ENCODE peak calls at places on chromosomes 6 and 20, in eight cellular contexts. S is epithelial cell of proximal tubule, R is choroid plexus epithelial cell, T is astrocyte of the cerebellum, V is left ventricle myocardium inferior, D is ascending aorta, W is tibial artery, B is AG04450. N is an unnamed sample.

GRCh38 chr6:52909531-52909930 is at the start of gene GSTA3:
- DNase-seq in S (no peak), R (no peak), T (no peak), V (no peak), D (no peak), W (no peak), B (no peak), N (no peak)

GRCh38 chr20:62368629-62369507 is 1.8 kb upstream of the LAMA5 start:
- DNase-seq in S (no peak), R (no peak), T (no peak), V (no peak), D (no peak), W (no peak), B (no peak), N (peak)

GRCh38 chr20:420721-421574 is 12.8 kb downstream of the RBCK1 start:
- DNase-seq in S (no peak), R (no peak), T (no peak), V (no peak), D (no peak), W (no peak), B (no peak), N (no peak)

GRCh38 chr6:7644394-7644793 is 54.4 kb downstream of the SNRNP48 start:
- DNase-seq in S (no peak), R (no peak), T (no peak), V (no peak), D (no peak), W (no peak), B (no peak), N (no peak)

GRCh38 chr6:151387581-151387980 is 3.8 kb downstream of the ZBTB2 start:
- DNase-seq in S (no peak), R (peak), T (no peak), V (no peak), D (no peak), W (no peak), B (peak), N (peak)

GRCh38 chr6:139881728-139882211 is 507.3 kb upstream of the CITED2 start:
- DNase-seq in S (no peak), R (peak), T (no peak), V (no peak), D (no peak), W (no peak), B (no peak), N (no peak)

GRCh38 chr20:24771651-24772061 is 177.4 kb upstream of the CST7 start:
- DNase-seq in S (no peak), R (no peak), T (no peak), V (no peak), D (peak), W (no peak), B (no peak), N (no peak)

GRCh38 chr20:20802328-20802727 is 89.9 kb upstream of the RALGAPA2 start:
- DNase-seq in S (no peak), R (no peak), T (no peak), V (no peak), D (no peak), W (no peak), B (no peak), N (no peak)

GRCh38 chr6:126170875-126171489 is 168.9 kb upstream of the CENPW start:
- DNase-seq in S (no peak), R (peak), T (no peak), V (no peak), D (no peak), W (no peak), B (no peak), N (no peak)

GRCh38 chr6:106981901-106982300 is 7.4 kb upstream of the CD24 start:
- DNase-seq in S (no peak), R (no peak), T (no peak), V (no peak), D (no peak), W (no peak), B (no peak), N (no peak)

GRCh38 chr6:164827537-164827936 is 481.9 kb downstream of the C6orf118 start:
- DNase-seq in S (no peak), R (no peak), T (no peak), V (no peak), D (no peak), W (no peak), B (no peak), N (no peak)

GRCh38 chr6:40695750-40696415 is 108.7 kb upstream of the LRFN2 start:
- DNase-seq in S (no peak), R (no peak), T (no peak), V (no peak), D (no peak), W (no peak), B (no peak), N (no peak)

GRCh38 chr6:40948598-40948997 is 90.4 kb downstream of the UNC5CL start:
- DNase-seq in S (no peak), R (peak), T (no peak), V (no peak), D (no peak), W (no peak), B (no peak), N (no peak)

GRCh38 chr6:45614488-45615285 is 237.0 kb upstream of the SUPT3H start:
- DNase-seq in S (no peak), R (peak), T (no peak), V (no peak), D (no peak), W (no peak), B (no peak), N (no peak)

GRCh38 chr6:88494401-88495140 is 328.4 kb upstream of the CNR1 start:
- DNase-seq in S (no peak), R (peak), T (no peak), V (no peak), D (no peak), W (no peak), B (no peak), N (no peak)

GRCh38 chr20:13991311-13991710 is 897 bp upstream of the SEL1L2 start:
- DNase-seq in S (no peak), R (no peak), T (no peak), V (no peak), D (no peak), W (no peak), B (no peak), N (no peak)

GRCh38 chr6:140956567-140957306 is 1176.0 kb upstream of the GJE1 start:
- DNase-seq in S (no peak), R (peak), T (no peak), V (no peak), D (no peak), W (no peak), B (no peak), N (no peak)

GRCh38 chr6:12751694-12752304 is 35.2 kb downstream of the PHACTR1 start:
- DNase-seq in S (no peak), R (peak), T (peak), V (peak), D (no peak), W (peak), B (no peak), N (peak)

GRCh38 chr6:73565767-73566485 is 45.1 kb upstream of the EEF1A1 start:
- DNase-seq in S (peak), R (peak), T (no peak), V (no peak), D (no peak), W (no peak), B (no peak), N (no peak)

GRCh38 chr6:141421378-141421777 is 711.3 kb upstream of the GJE1 start:
- DNase-seq in S (peak), R (peak), T (peak), V (no peak), D (no peak), W (no peak), B (peak), N (peak)

GRCh38 chr6:107021786-107022185 is 6.2 kb upstream of the MTRES1 start:
- DNase-seq in S (no peak), R (no peak), T (no peak), V (no peak), D (no peak), W (no peak), B (no peak), N (no peak)

GRCh38 chr6:169319561-169319960 is 65.9 kb upstream of the THBS2 start:
- DNase-seq in S (no peak), R (no peak), T (no peak), V (no peak), D (peak), W (no peak), B (no peak), N (no peak)

GRCh38 chr6:13302751-13303667 is 25.3 kb downstream of the TBC1D7 start:
- DNase-seq in S (peak), R (peak), T (peak), V (peak), D (peak), W (peak), B (peak), N (peak)

GRCh38 chr6:2713473-2714358 is 37.0 kb downstream of the MYLK4 start:
- DNase-seq in S (no peak), R (peak), T (peak), V (no peak), D (no peak), W (no peak), B (peak), N (peak)

GRCh38 chr6:2669067-2669710 is 81.5 kb downstream of the MYLK4 start:
- DNase-seq in S (no peak), R (no peak), T (peak), V (no peak), D (no peak), W (no peak), B (no peak), N (no peak)

GRCh38 chr6:144190593-144190992 is 40.3 kb downstream of the STX11 start:
- DNase-seq in S (peak), R (peak), T (peak), V (no peak), D (peak), W (peak), B (peak), N (peak)

GRCh38 chr6:21305827-21306469 is 287.6 kb upstream of the SOX4 start:
- DNase-seq in S (peak), R (peak), T (no peak), V (no peak), D (no peak), W (no peak), B (no peak), N (peak)

GRCh38 chr20:57432874-57433491 is 41.8 kb downstream of the RBM38 start:
- DNase-seq in S (no peak), R (no peak), T (no peak), V (peak), D (peak), W (no peak), B (no peak), N (no peak)

GRCh38 chr20:45445805-45446562 is 23.6 kb upstream of the WFDC2 start:
- DNase-seq in S (no peak), R (peak), T (no peak), V (no peak), D (no peak), W (no peak), B (no peak), N (no peak)

GRCh38 chr6:136703331-136703846 is 88.9 kb downstream of the MAP3K5 start:
- DNase-seq in S (no peak), R (no peak), T (no peak), V (no peak), D (no peak), W (no peak), B (no peak), N (no peak)

GRCh38 chr6:27775796-27776184 is 136.4 kb downstream of the OR2B2 start:
- DNase-seq in S (no peak), R (no peak), T (no peak), V (no peak), D (no peak), W (no peak), B (no peak), N (no peak)

GRCh38 chr6:27771240-27771639 is 141.0 kb downstream of the OR2B2 start:
- DNase-seq in S (no peak), R (no peak), T (no peak), V (no peak), D (no peak), W (no peak), B (no peak), N (no peak)

GRCh38 chr6:27770724-27771123 is 141.5 kb downstream of the OR2B2 start:
- DNase-seq in S (no peak), R (no peak), T (no peak), V (no peak), D (no peak), W (no peak), B (no peak), N (no peak)

GRCh38 chr6:27768556-27768955 is 143.6 kb downstream of the OR2B2 start:
- DNase-seq in S (no peak), R (no peak), T (no peak), V (no peak), D (no peak), W (no peak), B (no peak), N (no peak)

DNA sequence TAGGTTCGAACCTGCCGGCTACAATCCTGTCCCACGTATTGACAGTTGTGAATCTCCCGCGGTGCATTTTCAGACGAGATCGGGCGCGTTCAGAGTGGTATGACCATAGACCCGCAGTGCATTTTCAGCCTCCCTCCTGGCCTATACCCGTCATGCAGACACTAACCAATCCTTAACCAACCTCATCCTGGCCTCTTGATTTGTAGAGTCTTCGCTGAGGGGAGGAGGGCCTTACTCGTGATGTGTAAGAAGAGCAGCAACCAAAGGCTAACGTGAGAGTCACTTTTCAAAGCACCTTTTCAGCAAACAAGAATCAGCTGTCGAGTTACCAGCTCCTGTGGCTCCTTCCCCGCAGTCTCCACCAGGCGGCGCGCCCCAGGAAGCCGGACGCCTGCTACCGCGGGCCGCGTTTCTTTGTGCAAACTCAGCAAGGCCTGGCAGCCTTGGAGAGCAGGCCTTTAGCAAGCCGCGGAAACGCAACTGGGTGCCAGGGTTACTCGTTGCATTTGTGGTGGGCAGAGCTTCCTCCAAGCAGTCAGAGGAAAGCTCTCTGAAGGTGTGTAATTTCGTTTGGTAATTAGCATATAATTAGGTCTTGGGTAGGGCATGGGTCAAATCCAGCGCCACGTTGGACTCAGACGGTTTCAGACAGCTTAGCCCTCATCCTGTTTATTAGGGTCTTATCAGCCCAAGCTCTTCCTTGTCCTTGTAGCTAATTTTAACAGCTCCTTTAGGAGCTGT is 139.8 kb downstream of the OR2B2 start:
- DNase-seq in S (no peak), R (peak), T (peak), V (peak), D (peak), W (peak), B (peak), N (peak)
- H3K4me3 ChIP-seq in S (peak), R (peak), T (no peak), V (no peak), D (no peak), W (no peak), B (peak), N (peak)

DNA sequence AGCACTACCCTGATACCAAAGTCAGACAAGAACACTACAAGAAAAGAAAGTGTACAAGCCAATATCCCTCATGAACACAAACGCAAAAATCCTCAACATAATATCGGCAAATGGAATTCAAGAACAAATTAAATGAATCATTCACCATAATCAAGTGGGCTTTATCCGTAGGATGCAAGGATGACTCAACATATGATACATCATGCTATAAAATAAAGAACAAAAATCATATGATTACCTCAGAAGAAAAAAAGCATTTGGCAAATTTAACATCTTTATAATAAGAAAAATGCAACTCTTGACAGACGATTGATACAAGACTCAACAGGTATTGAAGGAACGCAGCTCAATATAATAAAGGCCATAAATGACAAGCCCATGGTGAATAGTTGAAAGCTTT is 843.9 kb downstream of the FRK start:
- DNase-seq in S (no peak), R (no peak), T (no peak), V (no peak), D (no peak), W (no peak), B (no peak), N (no peak)
- H3K4me3 ChIP-seq in S (no peak), R (no peak), T (no peak), V (no peak), D (no peak), W (no peak), B (no peak), N (no peak)

DNA sequence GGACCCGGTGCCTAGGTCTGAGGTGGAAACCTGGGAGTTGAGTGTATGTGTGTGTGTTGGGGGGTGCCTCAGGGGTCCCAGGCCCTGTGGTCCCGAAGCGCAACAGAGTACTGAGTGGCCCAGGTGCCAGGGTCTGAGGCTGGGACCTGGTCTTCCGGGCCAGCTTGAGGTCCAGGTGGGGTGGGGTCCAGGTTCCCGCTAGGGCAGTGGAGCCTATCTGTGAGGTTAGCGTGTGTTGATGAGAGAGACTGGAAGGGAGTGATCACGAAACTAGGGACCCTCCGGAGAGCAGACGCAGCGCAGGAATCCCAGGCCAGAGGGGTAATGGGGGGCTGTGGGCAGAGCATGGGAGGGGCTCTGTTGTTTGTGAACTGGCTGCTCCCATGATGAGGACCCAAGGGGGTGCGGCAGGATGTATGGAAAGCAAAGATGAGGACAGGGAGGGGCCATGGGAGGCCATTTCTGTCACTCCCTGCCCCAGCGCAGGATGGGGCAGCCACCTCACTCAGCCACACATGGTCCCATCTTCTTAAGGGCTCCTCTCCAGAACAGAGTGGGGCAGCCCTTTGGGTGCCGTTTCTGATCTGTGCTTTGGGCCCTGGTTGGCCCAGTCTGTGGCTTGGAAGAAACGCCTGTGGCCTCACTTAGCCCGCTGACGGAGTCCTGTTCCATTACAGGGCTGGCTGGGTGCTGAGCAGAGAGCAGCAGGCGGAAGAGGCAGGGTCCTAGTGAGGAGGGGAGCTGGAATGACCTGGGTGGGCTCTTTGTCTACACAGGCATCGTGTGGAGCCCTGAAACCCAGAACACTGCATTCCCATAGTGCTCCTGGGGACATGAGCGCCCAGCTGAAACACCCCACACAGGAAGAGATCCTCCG is 872 bp downstream of the HSPA12B start:
- DNase-seq in S (no peak), R (no peak), T (no peak), V (no peak), D (no peak), W (no peak), B (no peak), N (no peak)
- H3K4me3 ChIP-seq in S (no peak), R (no peak), T (no peak), V (peak), D (peak), W (peak), B (no peak), N (no peak)

GRCh38 chr6:122050226-122050755 is 349.2 kb upstream of the HSF2 start:
- DNase-seq in S (no peak), R (no peak), T (no peak), V (no peak), D (no peak), W (no peak), B (no peak), N (no peak)
- H3K4me3 ChIP-seq in S (no peak), R (no peak), T (no peak), V (no peak), D (no peak), W (no peak), B (no peak), N (no peak)

GRCh38 chr6:24720604-24721460 is 1.9 kb upstream of the C6orf62 start:
- DNase-seq in S (peak), R (peak), T (peak), V (peak), D (peak), W (peak), B (peak), N (peak)
- H3K4me3 ChIP-seq in S (peak), R (peak), T (peak), V (peak), D (peak), W (peak), B (peak), N (peak)

GRCh38 chr20:3781153-3781910 is at the start of gene SPEF1:
- DNase-seq in S (no peak), R (peak), T (peak), V (peak), D (peak), W (peak), B (peak), N (peak)

GRCh38 chr20:3775457-3775856 is 5.8 kb downstream of the SPEF1 start:
- DNase-seq in S (no peak), R (no peak), T (no peak), V (no peak), D (no peak), W (no peak), B (no peak), N (no peak)

GRCh38 chr20:3777726-3778629 is 3.3 kb downstream of the SPEF1 start:
- DNase-seq in S (no peak), R (peak), T (no peak), V (peak), D (peak), W (peak), B (no peak), N (no peak)

GRCh38 chr20:3778976-3779375 is 2.3 kb downstream of the SPEF1 start:
- DNase-seq in S (no peak), R (no peak), T (no peak), V (no peak), D (no peak), W (no peak), B (no peak), N (no peak)

DNA sequence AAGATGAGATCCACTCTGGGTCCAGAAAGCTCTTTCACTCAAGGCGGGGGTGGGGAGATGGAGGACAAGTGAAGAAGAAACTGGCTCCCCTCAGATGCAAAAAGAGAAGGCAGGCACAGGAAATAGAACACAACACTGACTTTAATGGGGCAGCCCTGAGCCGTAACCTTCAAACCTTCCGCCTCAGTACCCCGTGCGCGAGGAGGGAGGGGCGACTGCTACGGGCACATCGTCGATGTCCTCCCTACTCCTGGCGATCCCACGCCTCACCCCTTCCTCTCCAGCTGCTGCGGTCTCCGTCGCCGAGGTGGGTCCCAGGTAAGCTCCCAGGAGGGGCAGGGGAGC is 3.9 kb downstream of the SPEF1 start:
- DNase-seq in S (no peak), R (no peak), T (no peak), V (no peak), D (no peak), W (no peak), B (no peak), N (no peak)
- H3K4me3 ChIP-seq in S (peak), R (peak), T (peak), V (peak), D (peak), W (peak), B (peak), N (peak)

N was measured in skeletal muscle cell.